ENCODE peak calls at places on chromosomes 11 and 22, in four cellular contexts. X, I, S and H are unnamed samples.
A peak's percentile ranks its signal among the peaks of the same experiment; 100 is the strongest.

GRCh38 chr11:104338186-104338585 is 174.2 kb upstream of the PDGFD start:
- DNase-seq in X (no peak), I (peak; percentile 15), S (no peak), H (no peak)

GRCh38 chr11:77473001-77473800 is 693 bp downstream of the PAK1 start:
- DNase-seq in X (peak; percentile 79), I (no peak), S (no peak), H (peak; percentile 70)

GRCh38 chr11:124748100-124748418 is 4.0 kb downstream of the VSIG2 start:
- DNase-seq in X (no peak), I (no peak), S (no peak), H (no peak)

GRCh38 chr11:121996574-121996973 is 119.4 kb downstream of the BLID start:
- DNase-seq in X (no peak), I (no peak), S (no peak), H (no peak)

GRCh38 chr11:16572946-16573345 is 165.5 kb upstream of the C11orf58 start:
- DNase-seq in X (no peak), I (peak; percentile 16), S (no peak), H (no peak)

GRCh38 chr11:83194284-83195175 is 1.0 kb downstream of the ANKRD42 start:
- DNase-seq in X (peak; percentile 77), I (peak; percentile 77), S (no peak), H (peak; percentile 49)

GRCh38 chr11:74443071-74443864 is 24.1 kb downstream of the KCNE3 start:
- DNase-seq in X (peak; percentile 55), I (peak; percentile 11), S (no peak), H (no peak)

GRCh38 chr22:29311468-29312217 is 3.9 kb downstream of the RASL10A start:
- DNase-seq in X (no peak), I (no peak), S (no peak), H (no peak)

GRCh38 chr22:39651783-39652058 is 81.2 kb downstream of the CACNA1I start:
- DNase-seq in X (no peak), I (peak; percentile 10), S (no peak), H (no peak)

GRCh38 chr11:31060880-31061279 is 308.7 kb downstream of the DCDC1 start:
- DNase-seq in X (no peak), I (peak; percentile 3), S (no peak), H (no peak)

GRCh38 chr11:104000798-104001197 is 35.6 kb upstream of the DDI1 start:
- DNase-seq in X (no peak), I (peak; percentile 67), S (no peak), H (no peak)

GRCh38 chr11:66011239-66011784 is 496 bp upstream of the CST6 start:
- DNase-seq in X (peak; percentile 95), I (peak; percentile 53), S (no peak), H (peak; percentile 71)

GRCh38 chr11:119717839-119718534 is 11.0 kb downstream of the NECTIN1 start:
- DNase-seq in X (no peak), I (no peak), S (no peak), H (no peak)

GRCh38 chr11:125410091-125410490 is 86.0 kb downstream of the FEZ1 start:
- DNase-seq in X (peak; percentile 98), I (no peak), S (no peak), H (peak; percentile 90)

GRCh38 chr11:119438599-119438998 is 15.6 kb upstream of the THY1 start:
- DNase-seq in X (no peak), I (no peak), S (no peak), H (no peak)

GRCh38 chr11:119318240-119319135 is 1.6 kb upstream of the MCAM start:
- DNase-seq in X (peak; percentile 97), I (peak; percentile 81), S (no peak), H (peak; percentile 82)

GRCh38 chr22:47474895-47475294 is 712.4 kb downstream of the TBC1D22A start:
- DNase-seq in X (no peak), I (no peak), S (no peak), H (no peak)

GRCh38 chr11:16890442-16890841 is 123.8 kb downstream of the PLEKHA7 start:
- DNase-seq in X (no peak), I (no peak), S (no peak), H (no peak)

GRCh38 chr11:100681064-100681502 is 6.0 kb upstream of the ARHGAP42 start:
- DNase-seq in X (peak; percentile 71), I (peak; percentile 34), S (no peak), H (peak; percentile 67)

GRCh38 chr22:21624120-21624879 is 5.5 kb downstream of the YDJC start:
- DNase-seq in X (peak; percentile 60), I (peak; percentile 23), S (no peak), H (peak; percentile 72)

GRCh38 chr11:131809203-131809948 is 439.0 kb downstream of the NTM start:
- DNase-seq in X (no peak), I (no peak), S (no peak), H (no peak)

GRCh38 chr22:21064917-21065864 is 19.4 kb downstream of the LRRC74B start:
- DNase-seq in X (no peak), I (no peak), S (no peak), H (no peak)

GRCh38 chr22:45218974-45219373 is 21.7 kb downstream of the KIAA0930 start:
- DNase-seq in X (peak; percentile 34), I (peak; percentile 37), S (no peak), H (no peak)

GRCh38 chr11:76077575-76078150 is 128.6 kb downstream of the WNT11 start:
- DNase-seq in X (no peak), I (peak; percentile 15), S (no peak), H (no peak)

GRCh38 chr11:85756401-85757200 is 54.3 kb downstream of the SYTL2 start:
- DNase-seq in X (no peak), I (no peak), S (no peak), H (no peak)

GRCh38 chr11:6737872-6738466 is 33.8 kb downstream of the OR2AG2 start:
- DNase-seq in X (peak; percentile 56), I (peak; percentile 34), S (no peak), H (peak; percentile 38)

GRCh38 chr11:130308059-130308458 is 6.7 kb downstream of the ZBTB44 start:
- DNase-seq in X (no peak), I (no peak), S (no peak), H (no peak)

GRCh38 chr11:35061516-35062440 is 77.2 kb upstream of the CD44 start:
- DNase-seq in X (no peak), I (no peak), S (no peak), H (no peak)

GRCh38 chr11:87187930-87188329 is 150.2 kb downstream of the TMEM135 start:
- DNase-seq in X (no peak), I (no peak), S (no peak), H (no peak)

GRCh38 chr22:24698266-24698926 is 76.1 kb downstream of the PIWIL3 start:
- DNase-seq in X (no peak), I (no peak), S (no peak), H (no peak)

DNA sequence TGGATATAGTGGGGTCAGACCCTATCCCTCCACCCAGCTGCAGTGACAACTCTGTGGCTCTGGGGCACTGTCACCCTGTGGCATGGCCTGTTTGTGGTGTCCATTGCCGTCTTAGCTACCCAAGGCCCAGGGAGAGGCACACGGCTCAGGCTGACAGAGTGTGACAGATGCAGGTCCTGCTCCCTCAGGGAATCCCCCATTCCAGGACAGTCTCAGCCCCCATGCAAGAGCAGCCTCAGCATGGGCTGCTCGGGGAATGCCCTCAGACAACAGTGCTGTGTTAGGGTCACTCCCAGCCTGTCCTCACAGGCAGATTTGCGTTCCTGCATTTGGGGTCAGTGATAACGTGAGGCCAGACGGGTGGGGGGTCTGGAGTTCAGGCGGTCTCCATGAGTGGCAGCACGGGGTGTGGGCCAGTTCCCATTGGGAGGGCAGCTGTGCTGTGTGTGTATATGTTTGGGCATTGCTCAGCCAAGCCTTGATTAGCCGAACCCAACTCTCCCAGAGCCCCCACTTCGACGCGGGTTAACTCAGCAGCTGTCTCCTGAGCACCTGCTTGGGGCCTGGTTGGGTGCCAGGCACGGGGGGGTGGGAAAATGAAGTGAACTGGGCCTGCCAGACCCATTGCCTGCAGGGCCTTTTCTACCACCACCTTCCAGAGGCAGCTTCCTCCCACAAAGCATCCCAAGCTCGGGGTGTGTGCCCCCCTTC is 5.3 kb upstream of the KCNQ1OT1 start:
- DNase-seq in X (no peak), I (no peak), S (no peak), H (no peak)
- H3K23ac ChIP-seq in X (no peak overlapping the region), I (no peak overlapping the region), S (no peak overlapping the region), H (no peak overlapping the region)

DNA sequence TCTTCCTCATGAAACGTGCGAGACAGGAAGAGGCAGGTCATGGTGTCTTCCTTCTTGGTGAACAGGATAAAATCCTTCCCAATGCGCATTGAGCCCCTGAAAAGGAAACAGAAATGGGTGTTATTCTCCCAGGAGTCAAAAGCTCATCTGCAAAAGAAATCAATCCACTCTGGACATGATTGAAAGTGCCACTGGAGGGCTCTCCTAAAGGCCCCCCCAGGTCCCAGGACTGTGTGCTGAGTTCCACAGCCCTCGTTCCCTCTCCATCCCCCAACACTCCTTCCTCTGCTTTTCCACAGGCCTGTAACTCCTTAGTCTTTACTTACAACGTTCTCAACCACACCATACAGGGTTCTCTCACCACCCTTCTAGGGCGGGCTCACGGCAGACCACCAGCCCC is 22.2 kb downstream of the MORC2 start:
- DNase-seq in X (no peak), I (no peak), S (no peak), H (no peak)
- H3K56ac ChIP-seq in X (no peak overlapping the region), I (no peak overlapping the region), S (no peak overlapping the region), H (no peak overlapping the region)

GRCh38 chr22:22918297-22918965 is 30.8 kb downstream of the IGLL5 start:
- DNase-seq in X (no peak), I (no peak), S (no peak), H (no peak)

GRCh38 chr22:22917377-22917776 is 29.8 kb downstream of the IGLL5 start:
- DNase-seq in X (no peak), I (no peak), S (no peak), H (no peak)

GRCh38 chr22:22915670-22916035 is 28.0 kb downstream of the IGLL5 start:
- DNase-seq in X (no peak), I (no peak), S (no peak), H (no peak)

GRCh38 chr22:22916215-22916951 is 28.8 kb downstream of the IGLL5 start:
- DNase-seq in X (no peak), I (no peak), S (no peak), H (no peak)

GRCh38 chr22:22916952-22917290 is 29.3 kb downstream of the IGLL5 start:
- DNase-seq in X (no peak), I (no peak), S (no peak), H (no peak)
- H3K23ac ChIP-seq in X (no peak overlapping the region), I (no peak overlapping the region), S (no peak overlapping the region), H (no peak overlapping the region)

GRCh38 chr22:25892678-25893077 is 150.7 kb downstream of the MYO18B start:
- DNase-seq in X (no peak), I (no peak), S (no peak), H (no peak)
- H3K56ac ChIP-seq in X (no peak overlapping the region), I (no peak overlapping the region), S (no peak overlapping the region), H (no peak overlapping the region)

GRCh38 chr22:23221351-23221804 is 41.1 kb downstream of the BCR start:
- DNase-seq in X (no peak), I (no peak), S (no peak), H (no peak)

GRCh38 chr22:23223566-23224317 is 43.4 kb downstream of the BCR start:
- DNase-seq in X (peak; percentile 50), I (no peak), S (no peak), H (no peak)

GRCh38 chr22:23220485-23221350 is 40.4 kb downstream of the BCR start:
- DNase-seq in X (no peak), I (peak; percentile 53), S (no peak), H (no peak)

GRCh38 chr22:23222033-23222840 is 41.9 kb downstream of the BCR start:
- DNase-seq in X (no peak), I (no peak), S (no peak), H (no peak)

GRCh38 chr22:23222875-23223565 is 42.7 kb downstream of the BCR start:
- DNase-seq in X (no peak), I (no peak), S (no peak), H (no peak)
- H3K23ac ChIP-seq in X (peak overlapping the region; percentile 8), I (no peak overlapping the region), S (no peak overlapping the region), H (no peak overlapping the region)